ENCODE peak calls at places on chromosomes 6 and 20, in nine cellular contexts. M, L, B, I, J, F, A, G and N are unnamed samples.

GRCh38 chr6:28474441-28475219 is 31.3 kb upstream of the ZSCAN23 start:
- DNase-seq in I (peak; percentile 90), J (peak; percentile 71), M (no peak), A (peak; percentile 57), G (peak; percentile 84), F (peak; percentile 38), B (peak; percentile 40), L (no peak), N (no peak)

GRCh38 chr6:43634702-43635303 is 837 bp upstream of the MAD2L1BP start:
- DNase-seq in I (no peak), J (no peak), F (peak; percentile 97), A (no peak), L (no peak), B (no peak), M (no peak), G (no peak), N (no peak)

GRCh38 chr20:50598074-50598473 is 87.9 kb downstream of the PTPN1 start:
- DNase-seq in F (no peak), J (no peak), A (no peak), M (no peak), I (no peak), G (no peak), L (peak; percentile 37), B (no peak), N (no peak)

GRCh38 chr20:31815408-31816188 is 3.6 kb upstream of the MYLK2 start:
- DNase-seq in M (no peak), I (no peak), J (no peak), G (no peak), L (no peak), A (no peak), B (no peak), F (peak; percentile 30), N (no peak)

GRCh38 chr6:4983322-4983721 is 20.5 kb downstream of the RPP40 start:
- DNase-seq in G (no peak), B (no peak), I (no peak), F (no peak), J (no peak), M (no peak), A (peak; percentile 52), L (no peak), N (no peak)

GRCh38 chr6:73743556-73743955 is 47.6 kb downstream of the CD109 start:
- DNase-seq in M (no peak), F (no peak), J (no peak), I (peak; percentile 12), G (no peak), L (no peak), A (no peak), B (no peak), N (no peak)

GRCh38 chr6:104613416-104614001 is 246.2 kb downstream of the HACE1 start:
- DNase-seq in F (no peak), L (no peak), G (no peak), M (no peak), J (no peak), I (peak; percentile 84), B (no peak), A (no peak), N (no peak)

GRCh38 chr6:161410736-161411135 is 136.9 kb upstream of the AGPAT4 start:
- DNase-seq in A (no peak), I (no peak), B (no peak), G (no peak), F (no peak), M (no peak), J (no peak), L (no peak), N (no peak)